ENCODE peak calls at places on chromosome 17, in nine cellular contexts. I is natural killer cell, Y is GM12865, N is PC-3, L is left lung, G is brain microvascular endothelial cell, J is foreskin fibroblast, T is AG04450, W is cardiac fibroblast. M is an unnamed sample.

GRCh38 chr17:29076722-29077121 is 33.8 kb downstream of the PIPOX start:
- DNase-seq in I (no peak), Y (no peak), N (no peak), L (no peak), G (no peak), J (no peak), T (no peak), W (no peak), M (no peak)

GRCh38 chr17:59372138-59372751 is 40.8 kb downstream of the YPEL2 start:
- DNase-seq in I (no peak), Y (peak), N (no peak), L (no peak), G (peak), J (peak), T (no peak), W (peak), M (peak)

GRCh38 chr17:53950207-53950857 is 127.6 kb downstream of the KIF2B start:
- DNase-seq in I (no peak), Y (no peak), N (no peak), L (no peak), G (no peak), J (no peak), T (no peak), W (no peak), M (no peak)

GRCh38 chr17:59757043-59757824 is 49.8 kb downstream of the VMP1 start:
- DNase-seq in I (no peak), Y (no peak), N (no peak), L (no peak), G (no peak), J (no peak), T (no peak), W (no peak), M (peak)

GRCh38 chr17:2948721-2949468 is 114.5 kb downstream of the OR1D5 start:
- DNase-seq in I (no peak), Y (no peak), N (no peak), L (no peak), G (no peak), J (no peak), T (no peak), W (no peak), M (no peak)

GRCh38 chr17:28145348-28145747 is 102.9 kb downstream of the NLK start:
- DNase-seq in I (no peak), Y (no peak), N (peak), L (no peak), G (peak), J (peak), T (no peak), W (peak), M (peak)

GRCh38 chr17:54085020-54085419 is 262.3 kb downstream of the KIF2B start:
- DNase-seq in I (no peak), Y (no peak), N (no peak), L (no peak), G (no peak), J (no peak), T (no peak), W (no peak), M (no peak)

GRCh38 chr17:1905190-1905919 is 75.5 kb downstream of the RPA1 start:
- DNase-seq in I (no peak), Y (no peak), N (no peak), L (no peak), G (no peak), J (no peak), T (no peak), W (no peak), M (no peak)

GRCh38 chr17:18323507-18324139 is 8.5 kb downstream of the SMCR8 start:
- DNase-seq in I (no peak), Y (no peak), N (no peak), L (no peak), G (no peak), J (no peak), T (no peak), W (no peak), M (no peak)

GRCh38 chr17:59617141-59617757 is 2.4 kb upstream of the CLTC start:
- DNase-seq in I (no peak), Y (no peak), N (peak), L (no peak), G (no peak), J (no peak), T (no peak), W (no peak), M (no peak)

GRCh38 chr17:40290629-40291296 is 3.1 kb downstream of the CDC6 start:
- DNase-seq in I (no peak), Y (peak), N (peak), L (no peak), G (peak), J (peak), T (peak), W (peak), M (peak)

GRCh38 chr17:37261286-37261685 is 114.5 kb upstream of the C17orf78 start:
- DNase-seq in I (no peak), Y (no peak), N (no peak), L (no peak), G (peak), J (no peak), T (no peak), W (peak), M (peak)

GRCh38 chr17:67270411-67270810 is 25.4 kb upstream of the HELZ start:
- DNase-seq in I (no peak), Y (no peak), N (no peak), L (no peak), G (no peak), J (no peak), T (no peak), W (no peak), M (no peak)

GRCh38 chr17:47203984-47204721 is 5.0 kb upstream of the MYL4 start:
- DNase-seq in I (peak), Y (peak), N (no peak), L (no peak), G (peak), J (peak), T (no peak), W (peak), M (peak)

GRCh38 chr17:44362479-44362963 is 1.1 kb downstream of the FAM171A2 start:
- DNase-seq in I (no peak), Y (no peak), N (no peak), L (no peak), G (no peak), J (no peak), T (no peak), W (no peak), M (no peak)

GRCh38 chr17:73943416-73943770 is 260.1 kb upstream of the RPL38 start:
- DNase-seq in I (no peak), Y (no peak), N (no peak), L (no peak), G (no peak), J (no peak), T (no peak), W (no peak), M (no peak)

GRCh38 chr17:44865231-44865660 is 17.6 kb downstream of the HIGD1B start:
- DNase-seq in I (peak), Y (peak), N (peak), L (no peak), G (peak), J (peak), T (peak), W (peak), M (peak)

GRCh38 chr17:6627019-6627418 is 13.5 kb downstream of the KIAA0753 start:
- DNase-seq in I (no peak), Y (no peak), N (peak), L (no peak), G (no peak), J (no peak), T (no peak), W (peak), M (peak)

GRCh38 chr17:45101883-45102811 is 30.2 kb downstream of the PLCD3 start:
- DNase-seq in I (no peak), Y (no peak), N (no peak), L (peak), G (no peak), J (no peak), T (no peak), W (no peak), M (no peak)

GRCh38 chr17:78117027-78117981 is 11.3 kb downstream of the TMC6 start:
- DNase-seq in I (no peak), Y (no peak), N (no peak), L (peak), G (no peak), J (no peak), T (no peak), W (no peak), M (no peak)

GRCh38 chr17:70881093-70881492 is 711.8 kb downstream of the KCNJ2 start:
- DNase-seq in I (no peak), Y (no peak), N (no peak), L (no peak), G (no peak), J (no peak), T (no peak), W (no peak), M (no peak)

GRCh38 chr17:55294042-55294751 is 29.4 kb downstream of the HLF start:
- DNase-seq in I (no peak), Y (no peak), N (no peak), L (no peak), G (no peak), J (peak), T (no peak), W (no peak), M (peak)

GRCh38 chr17:33292184-33292980 is 713 bp downstream of the ASIC2 start:
- DNase-seq in I (no peak), Y (no peak), N (no peak), L (peak), G (no peak), J (peak), T (no peak), W (peak), M (no peak)
- TF ChIP-seq CTCF in I (no peak), Y (peak), N (no peak), L (no peak), G (peak), J (peak), T (peak), W (peak), M (peak)

DNA sequence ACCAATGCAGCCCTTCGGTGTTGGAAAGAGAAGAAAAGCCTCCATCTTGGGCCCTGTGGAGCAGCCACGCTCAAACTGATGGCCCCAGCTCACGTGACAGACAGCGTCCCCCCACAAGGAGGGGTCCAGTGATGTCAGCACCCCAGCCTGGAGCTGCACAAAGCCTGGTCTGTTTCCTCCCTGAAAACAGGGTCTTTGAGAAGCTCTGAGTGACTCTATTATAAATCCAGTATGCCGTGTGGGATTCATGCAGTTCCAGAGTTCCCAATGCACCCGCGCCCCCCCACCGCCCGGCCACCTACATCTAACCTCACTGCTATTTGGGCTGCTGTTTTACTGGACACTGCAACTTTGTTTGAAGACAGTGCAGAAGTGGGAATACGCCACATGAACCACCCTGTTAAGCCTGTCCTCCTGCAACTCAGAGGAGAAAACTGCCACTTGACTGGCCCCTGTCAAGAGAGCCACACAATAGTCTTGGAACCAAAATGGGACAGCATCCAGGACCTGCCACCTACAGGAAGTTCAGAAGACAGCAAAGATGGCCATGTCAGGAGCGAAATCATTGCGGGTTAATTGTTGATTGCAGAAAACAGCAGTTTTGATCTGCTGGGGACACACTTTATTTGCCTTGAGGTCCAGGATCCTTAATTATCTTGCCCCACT is 33.1 kb downstream of the PMP22 start:
- DNase-seq in I (no peak), Y (no peak), N (no peak), L (no peak), G (no peak), J (no peak), T (no peak), W (no peak), M (no peak)
- TF ChIP-seq CTCF in I (no peak), Y (no peak), N (no peak), L (no peak), G (no peak), J (no peak), T (no peak), W (no peak), M (no peak)

GRCh38 chr17:49873466-49873865 is 25.6 kb upstream of the TAC4 start:
- DNase-seq in I (no peak), Y (no peak), N (no peak), L (no peak), G (no peak), J (no peak), T (no peak), W (no peak), M (no peak)

GRCh38 chr17:49872776-49873377 is 25.0 kb upstream of the TAC4 start:
- DNase-seq in I (no peak), Y (no peak), N (no peak), L (no peak), G (no peak), J (no peak), T (no peak), W (no peak), M (no peak)

GRCh38 chr17:49873926-49874325 is 26.1 kb upstream of the TAC4 start:
- DNase-seq in I (no peak), Y (no peak), N (no peak), L (no peak), G (no peak), J (no peak), T (no peak), W (no peak), M (no peak)

GRCh38 chr17:49874911-49875310 is 27.0 kb upstream of the TAC4 start:
- DNase-seq in I (no peak), Y (no peak), N (no peak), L (no peak), G (no peak), J (no peak), T (no peak), W (no peak), M (no peak)

GRCh38 chr17:49875690-49876089 is 27.8 kb upstream of the TAC4 start:
- DNase-seq in I (no peak), Y (no peak), N (no peak), L (no peak), G (no peak), J (no peak), T (no peak), W (no peak), M (no peak)
- TF ChIP-seq CTCF in I (no peak), Y (no peak), N (no peak), L (no peak), G (no peak), J (no peak), T (no peak), W (no peak), M (no peak)

DNA sequence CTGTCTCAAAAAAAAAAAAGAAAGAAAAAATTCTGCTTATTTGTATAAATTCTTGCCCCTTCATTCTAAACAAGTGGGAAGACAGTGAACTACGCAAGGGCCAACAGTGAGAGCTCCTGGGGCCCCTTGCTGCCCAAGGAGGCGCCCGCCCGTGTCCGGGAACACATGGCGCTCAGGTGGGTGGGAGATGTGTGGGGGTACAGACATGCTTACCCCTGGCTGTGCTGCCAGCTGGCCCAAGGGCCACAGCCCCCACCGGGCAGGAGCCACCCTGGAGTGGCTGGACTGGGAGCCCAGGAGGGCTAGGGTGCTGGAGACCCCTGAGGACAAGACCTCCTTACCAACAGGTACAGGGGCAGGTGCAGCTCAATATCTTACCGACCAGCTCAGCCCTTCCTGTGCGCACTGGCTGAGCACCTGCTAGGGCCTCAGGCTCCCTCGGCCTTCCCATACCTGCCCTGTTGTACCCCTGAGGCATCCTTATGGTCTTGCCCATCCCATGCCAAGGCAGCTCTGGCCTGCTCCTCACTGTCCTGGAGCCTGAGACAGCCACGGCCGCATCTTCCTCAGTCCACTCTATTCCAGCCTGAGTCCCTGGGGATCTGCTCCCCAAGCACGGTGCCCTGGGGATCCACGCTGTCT is 56.2 kb downstream of the CCDC57 start:
- DNase-seq in I (no peak), Y (no peak), N (no peak), L (no peak), G (no peak), J (no peak), T (no peak), W (no peak), M (no peak)
- TF ChIP-seq CTCF in I (no peak), Y (no peak), N (no peak), L (no peak), G (no peak), J (no peak), T (no peak), W (no peak), M (no peak)

GRCh38 chr17:7972131-7972785 is 30.2 kb upstream of the GUCY2D start:
- DNase-seq in I (no peak), Y (no peak), N (no peak), L (no peak), G (no peak), J (no peak), T (no peak), W (no peak), M (no peak)
- TF ChIP-seq CTCF in I (no peak), Y (no peak), N (peak), L (no peak), G (peak), J (peak), T (peak), W (peak), M (peak)

DNA sequence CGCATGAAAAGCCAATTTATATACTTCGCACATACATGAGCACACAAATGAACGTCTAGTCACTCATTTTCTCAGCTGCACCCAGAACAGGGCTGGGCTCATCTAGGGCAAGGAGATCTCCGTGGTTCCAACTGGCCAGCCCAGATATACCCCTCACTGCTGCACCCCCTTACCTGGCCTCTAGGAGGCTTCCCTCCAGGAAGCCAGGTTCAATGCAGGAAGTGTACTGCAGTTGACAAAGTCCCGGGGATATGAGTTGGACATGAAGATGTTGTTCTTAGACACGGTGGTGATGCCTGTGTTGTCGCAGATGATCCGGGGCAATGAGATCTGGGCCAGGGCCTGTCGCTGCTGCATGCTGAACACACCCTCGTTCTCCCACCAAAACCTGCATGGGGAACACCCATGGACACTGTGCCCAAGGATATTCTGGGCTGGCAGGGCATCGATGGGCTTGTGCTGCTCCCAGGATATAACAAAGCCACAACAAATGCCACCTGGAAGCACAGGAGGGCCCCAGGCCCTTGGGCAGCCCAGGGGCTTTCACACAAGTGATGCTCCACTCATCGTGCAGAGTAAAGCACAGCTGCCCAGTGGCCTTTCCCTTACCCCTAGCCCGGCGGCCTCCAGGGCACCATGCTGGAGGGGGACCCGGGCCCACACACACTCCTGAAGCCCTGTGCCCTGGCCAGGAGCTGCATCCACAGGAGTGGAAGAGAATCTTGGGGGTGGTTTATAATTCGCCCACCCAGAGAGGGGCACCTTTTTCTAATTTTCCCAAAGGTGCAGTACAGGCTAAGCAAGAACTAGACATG is 10.1 kb downstream of the MPO start:
- DNase-seq in I (no peak), Y (no peak), N (peak), L (no peak), G (no peak), J (no peak), T (no peak), W (no peak), M (no peak)
- TF ChIP-seq CTCF in I (no peak), Y (peak), N (peak), L (no peak), G (peak), J (no peak), T (no peak), W (no peak), M (no peak)

GRCh38 chr17:13025264-13025627 is 7.4 kb upstream of the ELAC2 start:
- DNase-seq in I (no peak), Y (no peak), N (no peak), L (no peak), G (no peak), J (no peak), T (no peak), W (no peak), M (no peak)
- TF ChIP-seq CTCF in I (no peak), Y (no peak), N (no peak), L (no peak), G (no peak), J (no peak), T (no peak), W (no peak), M (no peak)

GRCh38 chr17:43042025-43042424 is 17.0 kb downstream of the RND2 start:
- DNase-seq in I (no peak), Y (no peak), N (no peak), L (no peak), G (no peak), J (no peak), T (no peak), W (no peak), M (peak)
- TF ChIP-seq CTCF in I (no peak), Y (no peak), N (no peak), L (no peak), G (no peak), J (no peak), T (no peak), W (no peak), M (no peak)

DNA sequence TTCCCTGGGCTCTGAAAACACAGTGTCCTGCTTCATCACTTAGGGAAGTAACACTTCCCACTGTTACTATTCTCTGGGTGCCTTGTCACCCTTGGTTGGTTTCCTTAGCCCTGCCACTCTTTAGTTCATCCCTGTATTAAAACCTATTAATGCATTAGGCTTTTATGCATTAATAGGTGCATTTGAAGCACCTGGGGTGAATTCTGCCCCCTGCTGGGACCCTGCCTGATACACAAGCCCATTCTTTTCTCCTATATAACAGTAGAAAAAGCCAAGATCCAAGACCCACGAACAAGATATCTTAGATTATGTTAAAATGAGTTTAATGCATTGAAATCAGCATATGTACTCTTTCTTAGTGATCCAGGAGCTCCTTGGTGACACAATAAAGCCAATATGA is 235.7 kb downstream of the PMP22 start:
- DNase-seq in I (no peak), Y (no peak), N (no peak), L (no peak), G (no peak), J (no peak), T (no peak), W (no peak), M (no peak)
- TF ChIP-seq CTCF in I (no peak), Y (no peak), N (peak), L (no peak), G (no peak), J (no peak), T (no peak), W (no peak), M (no peak)

M was measured in AG10803.